ENCODE peak calls at places on chromosomes 5 and 9, in five cellular contexts. N is IMR-90, J is K562, D is HepG2, H is SK-N-SH. O is an unnamed sample.

GRCh38 chr9:109381011-109381729 is 60.3 kb upstream of the EPB41L4B start:
- DNase-seq in N (peak), D (peak), H (no peak), J (no peak), O (no peak)

GRCh38 chr5:1488882-1489680 is 34.7 kb downstream of the LPCAT1 start:
- DNase-seq in D (no peak), N (peak), H (no peak), J (no peak), O (peak)

GRCh38 chr9:91899611-91900010 is 50.4 kb downstream of the ROR2 start:
- DNase-seq in H (no peak), D (no peak), N (no peak), J (no peak), O (no peak)

GRCh38 chr9:119884411-119884810 is 515.2 kb upstream of the BRINP1 start:
- DNase-seq in D (no peak), J (no peak), N (no peak), H (no peak), O (no peak)

GRCh38 chr5:142109356-142110045 is 922 bp downstream of the NDFIP1 start:
- DNase-seq in H (no peak), D (no peak), N (peak), J (peak), O (no peak)

GRCh38 chr9:4530375-4530774 is 40.1 kb downstream of the SLC1A1 start:
- DNase-seq in D (no peak), J (no peak), H (no peak), N (no peak), O (peak)

GRCh38 chr9:109312783-109313182 is 8.1 kb downstream of the EPB41L4B start:
- DNase-seq in H (no peak), D (no peak), J (no peak), N (no peak), O (no peak)

GRCh38 chr9:133733421-133734250 is 4.5 kb downstream of the SARDH start:
- DNase-seq in N (no peak), D (no peak), J (no peak), H (peak), O (no peak)

GRCh38 chr5:119554597-119554996 is 74.8 kb upstream of the FAM170A start:
- DNase-seq in D (no peak), H (no peak), J (no peak), N (no peak), O (no peak)

GRCh38 chr9:16121593-16121992 is 568.8 kb downstream of the CCDC171 start:
- DNase-seq in D (no peak), J (no peak), N (peak), H (peak), O (no peak)

GRCh38 chr9:136711751-136712689 is at the start of gene DIPK1B:
- DNase-seq in H (peak), D (no peak), N (no peak), J (peak), O (no peak)

GRCh38 chr9:28031521-28032177 is 458.4 kb upstream of the C9orf72 start:
- DNase-seq in J (no peak), N (no peak), H (no peak), D (no peak), O (no peak)

GRCh38 chr5:45491368-45491767 is 204.8 kb downstream of the HCN1 start:
- DNase-seq in N (no peak), H (no peak), D (no peak), J (no peak), O (no peak)

GRCh38 chr5:134088994-134089560 is 25.4 kb upstream of the TCF7 start:
- DNase-seq in H (peak), N (no peak), J (no peak), D (no peak), O (no peak)

GRCh38 chr5:43044181-43044914 is 4.2 kb upstream of the ANXA2R start:
- DNase-seq in H (no peak), N (peak), J (no peak), D (no peak), O (no peak)

GRCh38 chr5:35160486-35161116 is 69.7 kb downstream of the PRLR start:
- DNase-seq in N (no peak), D (no peak), J (no peak), H (no peak), O (peak)

DNA sequence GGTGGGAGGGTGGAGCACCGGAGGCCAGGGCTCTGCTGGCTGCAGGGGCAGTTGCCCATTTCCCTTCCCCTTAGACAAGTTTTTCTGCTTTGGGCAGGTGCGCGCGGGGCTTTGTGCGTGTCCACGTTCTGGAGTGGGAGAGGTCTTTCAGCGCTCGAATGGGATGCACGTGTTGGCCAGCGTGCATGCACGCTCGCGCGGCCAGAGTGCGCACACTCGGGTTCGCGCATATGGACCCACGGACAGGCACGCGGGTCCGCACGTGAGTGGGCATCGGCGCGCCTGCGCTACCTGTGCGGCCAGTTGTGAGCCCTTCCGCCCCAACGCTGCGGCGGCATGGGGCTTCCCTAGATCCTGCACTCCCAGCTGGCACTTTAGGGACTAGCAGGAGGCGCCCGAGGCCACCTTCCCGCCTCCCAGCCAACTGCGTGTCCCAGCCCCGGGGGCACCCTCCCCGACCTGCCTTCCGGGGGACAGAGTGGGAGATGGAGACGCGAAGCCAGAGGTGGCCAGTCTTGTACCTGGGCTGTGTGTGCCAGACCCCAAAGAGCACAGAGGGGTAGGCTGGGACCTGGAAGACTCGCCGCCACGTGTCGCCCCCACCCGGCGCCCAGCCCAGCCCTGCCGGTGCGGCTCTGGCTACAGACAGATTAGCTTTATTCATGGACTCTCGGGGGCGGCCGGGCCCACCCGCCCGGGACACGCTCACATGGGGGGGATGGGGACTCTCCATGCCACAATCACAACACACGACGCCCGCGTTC is 9.8 kb upstream of the GPRIN1 start:
- DNase-seq in N (no peak), J (no peak), H (peak), D (no peak), O (no peak)
- TF ChIP-seq USF2 in N (no peak), J (no peak), H (no peak), D (no peak), O (no peak)

DNA sequence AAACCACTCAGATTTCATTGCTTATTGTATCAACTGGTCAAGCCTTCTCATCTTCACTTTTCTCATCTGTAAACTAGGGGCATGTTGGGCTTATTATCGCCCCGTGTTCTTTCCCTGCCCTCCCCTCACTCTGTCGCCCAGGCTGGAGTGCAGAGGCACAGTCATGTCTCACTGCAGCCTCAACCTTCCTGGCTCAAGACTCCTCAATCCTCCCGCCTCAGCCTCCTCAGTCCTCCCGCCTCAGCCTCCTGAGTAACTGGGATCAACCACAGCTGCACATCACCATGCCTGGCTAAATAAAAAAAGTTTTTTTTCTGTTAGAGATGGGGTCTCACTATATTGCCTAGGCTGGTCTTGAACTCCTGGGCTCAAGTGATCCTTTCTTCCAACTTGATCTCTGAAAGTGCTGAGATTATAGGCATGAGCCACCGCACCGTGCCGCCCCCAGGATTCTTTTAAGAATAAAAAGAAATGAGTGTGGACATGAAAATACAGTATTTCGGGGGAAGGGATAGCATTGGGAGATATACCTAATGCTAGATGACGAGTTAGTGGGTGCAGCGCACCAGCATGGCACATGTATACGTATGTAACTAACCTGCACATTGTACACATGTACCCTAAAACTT is 2.0 kb downstream of the MAML1 start:
- DNase-seq in H (no peak), J (peak), N (no peak), D (no peak), O (no peak)
- TF ChIP-seq MXI1 in H (no peak), J (no peak), N (no peak), D (no peak), O (no peak)

DNA sequence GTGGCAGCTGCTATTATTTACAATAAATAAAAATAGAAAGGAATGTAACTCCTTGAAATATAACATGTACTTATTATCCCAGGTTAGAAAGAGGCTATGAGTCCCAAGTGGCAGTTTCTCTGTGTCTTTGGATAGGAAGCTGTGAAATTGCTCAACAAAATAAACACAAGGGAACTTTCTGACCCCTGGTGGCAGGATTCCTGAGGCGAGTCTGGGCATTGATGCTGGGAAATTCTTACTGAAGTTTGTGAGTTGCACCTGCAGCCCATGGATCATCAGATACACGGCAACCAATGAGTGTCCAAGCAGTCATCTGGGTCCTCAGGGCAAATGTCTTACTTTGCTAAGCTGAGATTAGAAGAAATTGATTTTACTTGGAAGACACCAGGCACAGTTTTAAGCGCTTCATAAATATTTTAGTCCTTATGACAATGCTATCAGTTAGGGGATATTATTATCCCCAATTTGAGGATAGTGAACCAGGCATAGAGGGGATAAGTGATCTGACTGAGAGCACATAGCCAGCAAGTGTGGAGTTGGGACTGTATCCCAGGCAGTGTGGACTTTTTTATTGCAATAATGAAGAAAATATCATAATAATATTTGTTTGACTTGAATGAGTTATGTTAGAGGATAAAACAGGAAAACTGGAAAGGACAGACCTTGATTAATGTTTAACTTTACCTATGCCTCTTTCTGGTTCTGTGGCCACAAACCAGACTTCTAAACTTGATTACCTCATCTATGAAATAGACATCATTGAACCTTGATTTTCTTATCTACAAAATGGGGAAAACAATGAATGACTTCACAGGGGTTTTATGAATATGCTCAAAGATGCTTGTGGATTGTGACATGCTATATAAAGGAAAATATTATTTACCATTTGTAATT is 265.5 kb upstream of the ADAMTSL1 start:
- DNase-seq in D (peak), H (peak), J (no peak), N (peak), O (no peak)
- TF ChIP-seq USF2 in D (no peak), H (no peak), J (no peak), N (no peak), O (no peak)

GRCh38 chr5:173304591-173304988 is 23.6 kb downstream of the STC2 start:
- DNase-seq in N (no peak), D (peak), J (no peak), H (no peak), O (no peak)

GRCh38 chr5:173302546-173303155 is 25.6 kb downstream of the STC2 start:
- DNase-seq in H (no peak), N (peak), D (peak), J (peak), O (no peak)

GRCh38 chr5:173301695-173302545 is 26.3 kb downstream of the STC2 start:
- DNase-seq in H (no peak), J (no peak), D (peak), N (no peak), O (no peak)

GRCh38 chr5:173306695-173307094 is 21.5 kb downstream of the STC2 start:
- DNase-seq in H (no peak), J (no peak), D (no peak), N (no peak), O (no peak)

DNA sequence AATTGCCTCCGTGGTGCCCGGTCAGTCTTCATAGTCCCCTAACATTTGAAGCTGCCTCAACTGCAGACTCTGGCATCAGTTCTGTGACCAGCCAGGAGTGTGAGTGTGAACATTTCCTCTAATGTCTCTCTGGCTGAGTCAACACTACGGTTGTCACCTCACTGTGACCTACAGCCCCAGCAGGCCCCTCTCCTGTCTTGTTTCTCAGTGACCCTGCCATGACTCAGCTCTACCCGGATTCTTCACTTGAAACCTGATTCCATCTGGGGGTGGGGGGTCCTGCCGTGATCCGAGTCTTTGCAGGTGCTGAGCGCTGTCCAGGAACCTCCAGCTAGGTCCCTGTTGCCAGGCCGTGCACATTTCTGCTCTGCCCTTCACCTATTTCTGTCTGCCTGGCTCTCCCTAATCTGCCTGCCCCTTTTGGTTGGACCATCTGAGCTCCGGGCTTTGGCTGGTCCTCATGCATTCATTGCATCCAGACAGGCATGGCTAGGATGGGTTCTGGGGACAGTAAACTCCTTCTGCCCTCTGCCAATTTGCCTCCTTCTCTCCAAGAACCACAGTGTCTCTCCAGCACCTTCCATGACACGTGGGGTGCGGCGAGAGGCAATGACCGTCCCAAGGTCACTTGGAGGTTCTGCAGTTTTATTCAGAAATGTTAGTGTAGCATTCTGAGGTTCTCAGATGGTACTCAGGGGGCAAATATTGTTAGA is 24.2 kb downstream of the STC2 start:
- DNase-seq in D (peak), H (no peak), N (peak), J (peak), O (no peak)
- TF ChIP-seq MXI1 in D (peak), H (no peak), N (no peak), J (no peak), O (no peak)

O was measured in GM12878.